ENCODE peak calls at places on chromosomes 11 and 22, in eight cellular contexts. One of them, this sample, is unnamed.
A peak's percentile ranks its signal among the peaks of the same experiment; 100 is the strongest.

GRCh38 chr11:69934861-69935494 is 115.8 kb upstream of the FGF3 start:
- DNase-seq in upper lobe of left lung: no peak
- DNase-seq in A549: peak; percentile 35
- DNase-seq in suprapubic skin: no peak
- DNase-seq in stomach: no peak
- DNase-seq in ovary: no peak
- DNase-seq in GM12878: no peak
- DNase-seq in K562: no peak
- DNase-seq in this sample: peak; percentile 58

GRCh38 chr11:83713701-83714100 is 427.5 kb upstream of the CCDC90B start:
- DNase-seq in upper lobe of left lung: no peak
- DNase-seq in A549: no peak
- DNase-seq in suprapubic skin: no peak
- DNase-seq in stomach: peak; percentile 34
- DNase-seq in ovary: no peak
- DNase-seq in GM12878: no peak
- DNase-seq in K562: no peak
- DNase-seq in this sample: no peak

GRCh38 chr11:95404370-95404769 is 173.4 kb upstream of the SESN3 start:
- DNase-seq in upper lobe of left lung: no peak
- DNase-seq in A549: no peak
- DNase-seq in suprapubic skin: no peak
- DNase-seq in stomach: no peak
- DNase-seq in ovary: no peak
- DNase-seq in GM12878: no peak
- DNase-seq in K562: no peak
- DNase-seq in this sample: no peak

GRCh38 chr11:43573233-43573632 is 107.3 kb upstream of the HSD17B12 start:
- DNase-seq in upper lobe of left lung: no peak
- DNase-seq in A549: no peak
- DNase-seq in suprapubic skin: no peak
- DNase-seq in stomach: no peak
- DNase-seq in ovary: no peak
- DNase-seq in GM12878: no peak
- DNase-seq in K562: peak; percentile 43
- DNase-seq in this sample: no peak

GRCh38 chr11:77411238-77411637 is 62.7 kb downstream of the PAK1 start:
- DNase-seq in upper lobe of left lung: no peak
- DNase-seq in A549: peak; percentile 22
- DNase-seq in suprapubic skin: peak; percentile 80
- DNase-seq in stomach: no peak
- DNase-seq in ovary: peak; percentile 20
- DNase-seq in GM12878: no peak
- DNase-seq in K562: no peak
- DNase-seq in this sample: peak; percentile 66

GRCh38 chr11:30440510-30440909 is 117.6 kb downstream of the ARL14EP start:
- DNase-seq in upper lobe of left lung: no peak
- DNase-seq in A549: no peak
- DNase-seq in suprapubic skin: no peak
- DNase-seq in stomach: no peak
- DNase-seq in ovary: no peak
- DNase-seq in GM12878: no peak
- DNase-seq in K562: no peak
- DNase-seq in this sample: no peak

GRCh38 chr11:59212744-59213573 is at the start of gene MPEG1:
- DNase-seq in upper lobe of left lung: no peak
- DNase-seq in A549: no peak
- DNase-seq in suprapubic skin: no peak
- DNase-seq in stomach: no peak
- DNase-seq in ovary: no peak
- DNase-seq in GM12878: no peak
- DNase-seq in K562: no peak
- DNase-seq in this sample: no peak

GRCh38 chr11:102007567-102008437 is 39.4 kb upstream of the CFAP300 start:
- DNase-seq in upper lobe of left lung: no peak
- DNase-seq in A549: peak; percentile 25
- DNase-seq in suprapubic skin: no peak
- DNase-seq in stomach: peak; percentile 50
- DNase-seq in ovary: no peak
- DNase-seq in GM12878: peak; percentile 1
- DNase-seq in K562: peak; percentile 31
- DNase-seq in this sample: no peak

GRCh38 chr22:50016988-50017700 is 4.6 kb upstream of the IL17REL start:
- DNase-seq in upper lobe of left lung: peak; percentile 67
- DNase-seq in A549: no peak
- DNase-seq in suprapubic skin: no peak
- DNase-seq in stomach: peak; percentile 63
- DNase-seq in ovary: no peak
- DNase-seq in GM12878: peak; percentile 66
- DNase-seq in K562: no peak
- DNase-seq in this sample: peak; percentile 50

GRCh38 chr11:100619484-100619883 is 67.6 kb upstream of the ARHGAP42 start:
- DNase-seq in upper lobe of left lung: no peak
- DNase-seq in A549: no peak
- DNase-seq in suprapubic skin: no peak
- DNase-seq in stomach: no peak
- DNase-seq in ovary: no peak
- DNase-seq in GM12878: no peak
- DNase-seq in K562: no peak
- DNase-seq in this sample: no peak

GRCh38 chr11:79100093-79100704 is 340.6 kb downstream of the TENM4 start:
- DNase-seq in upper lobe of left lung: no peak
- DNase-seq in A549: peak; percentile 81
- DNase-seq in suprapubic skin: no peak
- DNase-seq in stomach: peak; percentile 32
- DNase-seq in ovary: no peak
- DNase-seq in GM12878: no peak
- DNase-seq in K562: peak; percentile 84
- DNase-seq in this sample: no peak

GRCh38 chr11:2917842-2918490 is 11.3 kb downstream of the PHLDA2 start:
- DNase-seq in upper lobe of left lung: peak; percentile 79
- DNase-seq in A549: no peak
- DNase-seq in suprapubic skin: no peak
- DNase-seq in stomach: no peak
- DNase-seq in ovary: no peak
- DNase-seq in GM12878: no peak
- DNase-seq in K562: no peak
- DNase-seq in this sample: no peak

GRCh38 chr22:32473388-32473952 is 1.1 kb upstream of the FBXO7 start:
- DNase-seq in upper lobe of left lung: no peak
- DNase-seq in A549: peak; percentile 12
- DNase-seq in suprapubic skin: no peak
- DNase-seq in stomach: no peak
- DNase-seq in ovary: peak; percentile 30
- DNase-seq in GM12878: peak; percentile 34
- DNase-seq in K562: peak; percentile 22
- DNase-seq in this sample: no peak

GRCh38 chr22:41966607-41967240 is 2.5 kb upstream of the SEPTIN3 start:
- DNase-seq in upper lobe of left lung: no peak
- DNase-seq in A549: peak; percentile 15
- DNase-seq in suprapubic skin: no peak
- DNase-seq in stomach: peak; percentile 38
- DNase-seq in ovary: no peak
- DNase-seq in GM12878: peak; percentile 54
- DNase-seq in K562: peak; percentile 31
- DNase-seq in this sample: no peak

GRCh38 chr11:62547691-62548281 is 1.2 kb upstream of the AHNAK start:
- DNase-seq in upper lobe of left lung: no peak
- DNase-seq in A549: peak; percentile 48
- DNase-seq in suprapubic skin: no peak
- DNase-seq in stomach: peak; percentile 51
- DNase-seq in ovary: no peak
- DNase-seq in GM12878: no peak
- DNase-seq in K562: no peak
- DNase-seq in this sample: peak; percentile 78

GRCh38 chr11:68748061-68748460 is 3.3 kb downstream of the TESMIN start:
- DNase-seq in upper lobe of left lung: no peak
- DNase-seq in A549: no peak
- DNase-seq in suprapubic skin: no peak
- DNase-seq in stomach: no peak
- DNase-seq in ovary: no peak
- DNase-seq in GM12878: no peak
- DNase-seq in K562: no peak
- DNase-seq in this sample: no peak

GRCh38 chr22:38504731-38505594 is 1.1 kb downstream of the DDX17 start:
- DNase-seq in upper lobe of left lung: peak; percentile 37
- DNase-seq in A549: no peak
- DNase-seq in suprapubic skin: no peak
- DNase-seq in stomach: peak; percentile 63
- DNase-seq in ovary: peak; percentile 51
- DNase-seq in GM12878: no peak
- DNase-seq in K562: peak; percentile 23
- DNase-seq in this sample: peak; percentile 78

DNA sequence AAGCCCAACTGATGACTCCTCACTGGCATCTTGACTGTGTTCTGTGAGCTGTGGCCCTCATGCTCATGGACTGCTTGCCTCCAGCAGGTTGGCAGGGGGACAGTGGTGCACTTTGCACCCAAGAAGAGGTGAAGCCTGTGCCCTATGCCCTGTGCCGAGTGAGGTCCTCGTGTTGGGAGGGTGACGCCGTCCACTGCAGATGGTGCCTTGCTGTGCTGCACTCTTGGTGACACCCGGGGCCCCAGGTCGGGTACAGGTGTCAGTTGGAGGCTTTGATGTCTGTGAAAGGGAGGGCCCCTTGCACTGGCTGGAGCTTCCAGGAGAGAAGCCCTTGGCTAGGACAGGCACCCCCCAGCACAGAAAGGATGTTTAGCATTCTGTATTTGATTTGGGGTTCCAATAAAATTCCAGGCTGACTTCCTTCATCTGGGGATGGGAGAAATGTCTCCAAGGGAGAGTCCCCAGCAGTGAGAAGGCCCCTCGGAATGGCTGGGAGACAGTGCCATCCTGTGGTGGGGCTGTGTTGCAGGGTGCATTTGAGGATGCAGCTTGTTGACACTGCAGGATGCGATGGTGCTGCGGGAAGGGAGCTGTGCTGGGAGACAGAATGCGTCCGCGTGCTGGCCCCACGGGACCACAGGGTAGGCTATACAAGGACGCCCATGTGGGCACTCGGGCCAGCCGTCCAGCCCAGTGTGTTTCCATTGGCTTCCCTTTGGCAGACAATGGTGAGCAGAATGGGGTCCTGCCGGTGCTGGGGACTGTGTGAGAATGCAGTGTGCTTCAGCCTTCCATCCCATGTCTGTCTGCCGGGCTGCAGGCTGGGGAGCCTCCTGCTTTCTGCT is 2.5 kb upstream of the ZDHHC8 start:
- DNase-seq in upper lobe of left lung: peak; percentile 52
- DNase-seq in A549: no peak
- DNase-seq in suprapubic skin: no peak
- DNase-seq in stomach: peak; percentile 37
- DNase-seq in ovary: no peak
- DNase-seq in GM12878: no peak
- DNase-seq in K562: peak; percentile 90
- DNase-seq in this sample: no peak
- TF ChIP-seq CTCF in upper lobe of left lung: no peak
- TF ChIP-seq CTCF in A549: peak; percentile 27
- TF ChIP-seq CTCF in suprapubic skin: no peak
- TF ChIP-seq CTCF in stomach: no peak
- TF ChIP-seq CTCF in ovary: no peak
- TF ChIP-seq CTCF in GM12878: peak; percentile 79
- TF ChIP-seq CTCF in K562: peak; percentile 99
- TF ChIP-seq CTCF in this sample: no peak

GRCh38 chr11:72263363-72263762 is 19.4 kb upstream of the PHOX2A start:
- DNase-seq in upper lobe of left lung: no peak
- DNase-seq in A549: no peak
- DNase-seq in suprapubic skin: no peak
- DNase-seq in stomach: no peak
- DNase-seq in ovary: no peak
- DNase-seq in GM12878: no peak
- DNase-seq in K562: peak; percentile 36
- DNase-seq in this sample: no peak
- TF ChIP-seq EP300 in upper lobe of left lung: no peak
- TF ChIP-seq EP300 in A549: no peak
- TF ChIP-seq EP300 in suprapubic skin: no peak
- TF ChIP-seq EP300 in stomach: no peak
- TF ChIP-seq EP300 in ovary: no peak
- TF ChIP-seq EP300 in GM12878: no peak
- TF ChIP-seq EP300 in K562: peak; percentile 13
- TF ChIP-seq EP300 in this sample: no peak

GRCh38 chr22:19122143-19122751 is at the start of gene DGCR2:
- DNase-seq in upper lobe of left lung: peak; percentile 97
- DNase-seq in A549: peak; percentile 87
- DNase-seq in suprapubic skin: peak; percentile 99
- DNase-seq in stomach: peak; percentile 98
- DNase-seq in ovary: peak; percentile 98
- DNase-seq in GM12878: peak; percentile 66
- DNase-seq in K562: peak; percentile 100
- DNase-seq in this sample: peak; percentile 98

GRCh38 chr22:19119949-19120348 is 2.3 kb downstream of the DGCR2 start:
- DNase-seq in upper lobe of left lung: no peak
- DNase-seq in A549: no peak
- DNase-seq in suprapubic skin: no peak
- DNase-seq in stomach: no peak
- DNase-seq in ovary: no peak
- DNase-seq in GM12878: no peak
- DNase-seq in K562: no peak
- DNase-seq in this sample: no peak

GRCh38 chr22:19120829-19121630 is 1.2 kb downstream of the DGCR2 start:
- DNase-seq in upper lobe of left lung: peak; percentile 88
- DNase-seq in A549: peak; percentile 64
- DNase-seq in suprapubic skin: no peak
- DNase-seq in stomach: peak; percentile 66
- DNase-seq in ovary: no peak
- DNase-seq in GM12878: no peak
- DNase-seq in K562: peak; percentile 82
- DNase-seq in this sample: no peak

GRCh38 chr22:19122752-19123492 is 710 bp upstream of the DGCR2 start:
- DNase-seq in upper lobe of left lung: no peak
- DNase-seq in A549: peak; percentile 3
- DNase-seq in suprapubic skin: no peak
- DNase-seq in stomach: peak; percentile 49
- DNase-seq in ovary: no peak
- DNase-seq in GM12878: no peak
- DNase-seq in K562: no peak
- DNase-seq in this sample: no peak

GRCh38 chr22:19121631-19122142 is 525 bp downstream of the DGCR2 start:
- DNase-seq in upper lobe of left lung: peak; percentile 92
- DNase-seq in A549: peak; percentile 15
- DNase-seq in suprapubic skin: peak; percentile 86
- DNase-seq in stomach: peak; percentile 65
- DNase-seq in ovary: peak; percentile 57
- DNase-seq in GM12878: no peak
- DNase-seq in K562: peak; percentile 98
- DNase-seq in this sample: peak; percentile 80
- TF ChIP-seq POLR2A in upper lobe of left lung: no peak
- TF ChIP-seq POLR2A in A549: no peak
- TF ChIP-seq POLR2A in suprapubic skin: no peak
- TF ChIP-seq POLR2A in stomach: no peak
- TF ChIP-seq POLR2A in ovary: no peak
- TF ChIP-seq POLR2A in GM12878: peak; percentile 7
- TF ChIP-seq POLR2A in K562: no peak
- TF ChIP-seq POLR2A in this sample: no peak

DNA sequence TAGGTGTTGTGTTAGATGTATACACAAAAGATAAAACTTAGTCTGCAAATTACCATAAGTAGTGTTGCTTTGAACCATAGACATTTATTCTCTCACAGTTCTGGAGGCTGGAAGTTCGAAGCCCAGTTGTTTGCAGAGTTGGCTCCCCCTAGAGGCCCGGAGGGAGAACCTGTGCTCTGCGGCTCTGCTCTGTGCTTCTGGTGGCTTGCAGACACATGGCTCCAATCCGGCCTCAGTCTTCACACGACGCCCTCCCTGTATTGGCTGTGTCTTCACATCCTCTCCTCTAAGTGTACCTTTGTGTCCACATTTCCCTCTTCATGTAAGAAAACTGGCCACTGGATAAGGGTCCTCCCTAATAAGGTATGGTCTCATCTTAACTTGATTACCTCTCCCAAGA is 128.4 kb downstream of the OPCML start:
- DNase-seq in upper lobe of left lung: no peak
- DNase-seq in A549: no peak
- DNase-seq in suprapubic skin: no peak
- DNase-seq in stomach: no peak
- DNase-seq in ovary: no peak
- DNase-seq in GM12878: no peak
- DNase-seq in K562: peak; percentile 16
- DNase-seq in this sample: no peak
- TF ChIP-seq CTCF in upper lobe of left lung: no peak
- TF ChIP-seq CTCF in A549: no peak
- TF ChIP-seq CTCF in suprapubic skin: no peak
- TF ChIP-seq CTCF in stomach: no peak
- TF ChIP-seq CTCF in ovary: no peak
- TF ChIP-seq CTCF in GM12878: peak; percentile 35
- TF ChIP-seq CTCF in K562: peak; percentile 1
- TF ChIP-seq CTCF in this sample: no peak